ENCODE peak calls at places on chromosomes 2 and 18, in seven cellular contexts. N, C, F, B, R, J and E are unnamed samples.

GRCh38 chr2:60560734-60561649 is 7.5 kb upstream of the BCL11A start:
- DNase-seq in J (peak), N (peak), F (no peak), C (no peak), R (no peak), B (no peak), E (no peak)

GRCh38 chr18:77004555-77005380 is 127.8 kb downstream of the MBP start:
- DNase-seq in B (no peak), F (no peak), J (no peak), R (no peak), C (peak), N (no peak), E (no peak)

GRCh38 chr2:159202568-159203071 is 83.9 kb downstream of the WDSUB1 start:
- DNase-seq in N (peak), F (no peak), R (no peak), C (no peak), B (peak), J (peak), E (no peak)

GRCh38 chr2:176118606-176119370 is 2.2 kb downstream of the HOXD10 start:
- DNase-seq in F (no peak), B (no peak), R (no peak), C (no peak), J (peak), N (no peak), E (no peak)

GRCh38 chr2:164145093-164145987 is 409.5 kb upstream of the FIGN start:
- DNase-seq in R (no peak), J (no peak), F (no peak), N (no peak), C (no peak), B (peak), E (no peak)

GRCh38 chr2:206799083-206799482 is 33.7 kb downstream of the FASTKD2 start:
- DNase-seq in C (no peak), N (peak), J (no peak), F (no peak), B (no peak), R (no peak), E (no peak)

GRCh38 chr2:207779523-207779922 is 9.8 kb upstream of the FZD5 start:
- DNase-seq in N (no peak), F (no peak), J (no peak), B (no peak), C (no peak), R (no peak), E (no peak)

GRCh38 chr18:49168970-49169619 is 218.3 kb upstream of the SMAD7 start:
- DNase-seq in C (no peak), J (no peak), F (no peak), N (peak), B (no peak), R (peak), E (no peak)

GRCh38 chr2:208042041-208042440 is 16.7 kb upstream of the PLEKHM3 start:
- DNase-seq in N (peak), R (no peak), J (no peak), C (no peak), B (peak), F (no peak), E (no peak)

GRCh38 chr2:217667545-217667944 is 335.2 kb downstream of the TNS1 start:
- DNase-seq in R (no peak), N (no peak), J (no peak), B (no peak), C (no peak), F (no peak), E (no peak)

GRCh38 chr2:237353207-237353606 is 60.8 kb downstream of the COL6A3 start:
- DNase-seq in C (no peak), J (no peak), R (no peak), F (no peak), N (no peak), B (no peak), E (no peak)

GRCh38 chr2:126656311-126657145 is 570 bp downstream of the GYPC start:
- DNase-seq in C (peak), N (no peak), R (no peak), B (no peak), J (no peak), F (peak), E (no peak)

GRCh38 chr2:240990726-240991377 is 7.6 kb upstream of the SNED1 start:
- DNase-seq in B (no peak), R (peak), N (no peak), J (no peak), F (no peak), C (peak), E (no peak)

GRCh38 chr2:98518106-98518505 is 73.4 kb downstream of the INPP4A start:
- DNase-seq in F (peak), B (no peak), C (no peak), N (peak), R (no peak), J (peak), E (no peak)

GRCh38 chr18:65754121-65754520 is 3.3 kb downstream of the CDH7 start:
- DNase-seq in R (no peak), J (peak), N (peak), B (no peak), C (no peak), F (no peak), E (no peak)

GRCh38 chr2:70132244-70133126 is 45.2 kb downstream of the PCBP1 start:
- DNase-seq in R (peak), J (peak), B (no peak), N (peak), F (no peak), C (no peak), E (no peak)

GRCh38 chr2:36780231-36780808 is 83.8 kb downstream of the VIT start:
- DNase-seq in F (no peak), N (peak), R (no peak), C (no peak), B (peak), J (peak), E (no peak)

GRCh38 chr2:134178109-134178877 is 75.6 kb upstream of the MGAT5 start:
- DNase-seq in N (no peak), C (no peak), F (no peak), R (no peak), J (no peak), B (no peak), E (no peak)

GRCh38 chr2:164109006-164109405 is 373.2 kb upstream of the FIGN start:
- DNase-seq in R (no peak), B (no peak), F (no peak), J (no peak), C (no peak), N (no peak), E (peak)

GRCh38 chr18:50441518-50441917 is 66.7 kb downstream of the SKA1 start:
- DNase-seq in C (no peak), J (no peak), R (no peak), N (no peak), F (no peak), B (no peak), E (no peak)

GRCh38 chr2:129817175-129817574 is 162.3 kb upstream of the RAB6C start:
- DNase-seq in J (no peak), N (no peak), B (no peak), R (no peak), F (no peak), C (peak), E (no peak)

GRCh38 chr2:20596193-20596972 is 54.5 kb downstream of the HS1BP3 start:
- DNase-seq in F (no peak), N (no peak), C (no peak), B (no peak), R (peak), J (no peak), E (peak)

GRCh38 chr18:75183524-75183923 is 25.4 kb downstream of the PTGR3 start:
- DNase-seq in R (no peak), C (no peak), N (peak), B (no peak), F (no peak), J (peak), E (no peak)

GRCh38 chr2:8678731-8679566 is 2.9 kb upstream of the ID2 start:
- DNase-seq in N (peak), J (peak), C (peak), B (peak), R (peak), F (peak), E (peak)

GRCh38 chr2:101473911-101474751 is 781 bp downstream of the RFX8 start:
- DNase-seq in R (peak), F (no peak), N (no peak), C (peak), J (peak), B (no peak), E (no peak)

GRCh38 chr18:79540161-79540913 is 139.3 kb upstream of the CTDP1 start:
- DNase-seq in F (no peak), J (peak), N (peak), R (peak), B (no peak), C (no peak), E (peak)

GRCh38 chr2:136008205-136008865 is 22.9 kb upstream of the DARS1 start:
- DNase-seq in N (no peak), B (no peak), J (no peak), R (peak), C (peak), F (peak), E (no peak)

GRCh38 chr2:47015730-47016129 is 100.1 kb upstream of the MCFD2 start:
- DNase-seq in C (no peak), N (no peak), R (no peak), B (no peak), J (no peak), F (no peak), E (no peak)

GRCh38 chr2:191612496-191612895 is 65.4 kb upstream of the NABP1 start:
- DNase-seq in B (peak), F (no peak), N (peak), C (no peak), R (no peak), J (peak), E (no peak)

GRCh38 chr2:237653791-237654558 is 26.6 kb downstream of the LRRFIP1 start:
- DNase-seq in J (no peak), N (no peak), C (no peak), B (no peak), R (no peak), F (no peak), E (no peak)

GRCh38 chr2:233867993-233868532 is at the start of gene MSL3B:
- DNase-seq in J (peak), R (peak), C (peak), B (no peak), N (peak), F (peak), E (no peak)

GRCh38 chr2:219624565-219624964 is 2.9 kb upstream of the SLC4A3 start:
- DNase-seq in J (no peak), B (no peak), R (no peak), F (no peak), C (peak), N (no peak), E (peak)

GRCh38 chr2:16197504-16198147 is 257.3 kb downstream of the MYCN start:
- DNase-seq in B (no peak), N (no peak), F (no peak), J (no peak), C (peak), R (no peak), E (no peak)

GRCh38 chr2:227325824-227326195 is 759 bp downstream of the MFF start:
- DNase-seq in F (no peak), R (peak), C (peak), B (no peak), J (peak), N (peak), E (no peak)

GRCh38 chr2:33670392-33670937 is 71.4 kb upstream of the FAM98A start:
- DNase-seq in J (peak), C (no peak), F (no peak), B (no peak), N (no peak), R (no peak), E (no peak)

GRCh38 chr2:7694066-7695000 is 777.1 kb downstream of the RNF144A start:
- DNase-seq in J (no peak), F (no peak), B (no peak), N (no peak), R (no peak), C (no peak), E (no peak)

GRCh38 chr2:53476800-53477199 is 290.8 kb upstream of the CHAC2 start:
- DNase-seq in R (no peak), C (no peak), F (no peak), J (peak), N (no peak), B (no peak), E (no peak)

GRCh38 chr2:238942080-238942761 is 94.3 kb downstream of the TWIST2 start:
- DNase-seq in F (no peak), N (no peak), R (no peak), J (no peak), B (no peak), C (no peak), E (no peak)

GRCh38 chr2:238772635-238773297 is 75.1 kb upstream of the TWIST2 start:
- DNase-seq in R (no peak), F (no peak), N (no peak), C (no peak), J (no peak), B (no peak), E (no peak)

GRCh38 chr2:10668402-10669012 is 21.3 kb downstream of the NOL10 start:
- DNase-seq in C (no peak), R (no peak), F (no peak), J (peak), B (peak), N (peak), E (no peak)
- TF ChIP-seq CTCF in C (peak), R (peak), F (peak), J (peak), B (peak), N (peak), E (peak)

GRCh38 chr2:109260886-109261700 is 132.1 kb downstream of the SH3RF3 start:
- DNase-seq in C (no peak), F (no peak), R (no peak), J (peak), B (no peak), N (no peak), E (no peak)
- TF ChIP-seq CTCF in C (peak), F (no peak), R (no peak), J (peak), B (peak), N (peak), E (peak)

DNA sequence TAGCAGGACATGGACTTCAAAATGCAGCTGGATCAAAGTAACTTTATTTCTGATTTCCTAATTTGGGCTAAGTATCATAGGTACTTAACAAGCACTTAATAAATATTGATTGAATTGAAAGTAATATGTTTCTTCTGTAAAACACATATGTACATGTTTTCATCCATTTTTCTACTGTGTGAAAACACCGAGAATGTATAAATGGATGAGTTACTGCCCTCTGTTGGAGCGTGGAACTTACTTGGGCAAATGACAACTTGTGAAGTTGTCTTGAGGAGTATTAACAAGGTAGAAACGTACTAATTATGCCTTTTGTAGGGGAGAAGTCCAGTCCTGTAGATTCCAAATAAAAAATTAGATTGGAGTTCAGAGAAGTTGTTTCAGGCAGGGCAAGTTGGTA is 87.2 kb downstream of the PHLPP1 start:
- DNase-seq in F (no peak), N (peak), C (no peak), B (no peak), R (no peak), J (no peak), E (no peak)
- TF ChIP-seq CTCF in F (no peak), N (no peak), C (no peak), B (no peak), R (no peak), J (peak), E (peak)

GRCh38 chr2:223930002-223930976 is 14.8 kb downstream of the WDFY1 start:
- DNase-seq in B (no peak), F (no peak), J (no peak), C (peak), R (peak), N (no peak), E (no peak)
- TF ChIP-seq CTCF in B (no peak), F (no peak), J (no peak), C (no peak), R (no peak), N (no peak), E (no peak)

GRCh38 chr2:43216629-43217028 is 9.8 kb downstream of the ZFP36L2 start:
- DNase-seq in C (no peak), R (no peak), F (no peak), J (no peak), B (no peak), N (no peak), E (no peak)

GRCh38 chr2:43212216-43212828 is 14.1 kb downstream of the ZFP36L2 start:
- DNase-seq in J (no peak), C (peak), F (no peak), N (no peak), B (no peak), R (no peak), E (no peak)

GRCh38 chr2:43212931-43213330 is 13.5 kb downstream of the ZFP36L2 start:
- DNase-seq in C (peak), B (no peak), R (peak), N (no peak), F (no peak), J (no peak), E (no peak)

GRCh38 chr2:43215673-43216255 is 10.6 kb downstream of the ZFP36L2 start:
- DNase-seq in J (no peak), C (no peak), F (no peak), B (no peak), R (no peak), N (no peak), E (no peak)

DNA sequence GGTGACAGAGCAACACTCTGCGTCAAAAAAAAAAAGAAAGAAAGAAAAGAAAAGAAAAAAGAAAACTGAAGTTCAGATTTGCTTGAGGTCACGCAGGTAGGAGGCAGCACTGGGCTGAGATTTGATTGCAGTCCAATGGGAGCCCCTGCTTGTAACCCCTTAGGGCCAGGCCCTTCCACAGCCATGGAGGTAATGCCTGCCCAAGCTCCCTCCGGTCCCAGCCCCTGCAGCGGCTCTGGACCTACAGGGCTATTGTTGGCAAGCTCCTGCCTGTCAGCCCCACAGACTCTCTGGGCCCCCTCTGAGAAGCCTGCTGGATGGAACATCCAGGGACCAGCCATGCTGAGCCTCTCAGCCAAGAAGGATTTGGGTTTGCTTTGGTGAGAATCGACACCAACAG is 12.2 kb downstream of the ZFP36L2 start:
- DNase-seq in N (no peak), F (no peak), R (no peak), J (no peak), C (no peak), B (no peak), E (no peak)
- TF ChIP-seq CTCF in N (no peak), F (no peak), R (no peak), J (no peak), C (no peak), B (no peak), E (no peak)

DNA sequence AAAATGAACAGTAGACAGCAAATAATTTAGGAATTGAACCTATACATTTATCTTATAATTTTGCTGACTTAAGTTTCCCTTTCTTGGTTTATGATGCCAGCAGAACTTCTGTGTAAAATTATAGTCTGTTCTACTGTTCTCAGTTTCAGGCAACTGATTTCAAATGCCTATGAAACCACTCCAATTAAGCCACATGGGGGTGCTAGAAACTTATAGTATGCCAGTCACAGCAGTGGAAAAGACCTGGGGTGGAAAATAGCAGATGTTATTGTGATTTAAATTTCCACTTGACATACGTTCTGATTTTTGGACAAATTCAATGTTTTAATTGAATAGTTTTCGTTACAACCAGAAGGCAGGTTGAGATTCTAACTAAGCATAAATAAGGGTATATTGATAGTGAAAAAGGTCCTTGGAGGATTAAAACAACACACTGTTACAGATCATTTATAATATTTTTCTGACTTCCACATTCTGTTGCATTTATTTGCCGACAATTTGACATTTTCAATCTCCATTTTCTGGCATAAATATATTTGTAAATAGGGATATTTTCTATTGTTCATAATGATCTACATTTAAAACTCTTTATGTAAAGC is 61.4 kb downstream of the CPS1 start:
- DNase-seq in B (no peak), R (no peak), F (no peak), N (peak), C (no peak), J (peak), E (no peak)
- TF ChIP-seq CTCF in B (peak), R (peak), F (no peak), N (peak), C (no peak), J (peak), E (peak)

GRCh38 chr2:65691816-65692215 is 259.4 kb upstream of the SPRED2 start:
- DNase-seq in N (no peak), F (no peak), J (no peak), R (no peak), C (no peak), B (no peak), E (no peak)

GRCh38 chr2:65681503-65681902 is 249.1 kb upstream of the SPRED2 start:
- DNase-seq in J (no peak), R (no peak), B (no peak), N (no peak), F (no peak), C (no peak), E (no peak)

GRCh38 chr2:65688166-65688886 is 255.9 kb upstream of the SPRED2 start:
- DNase-seq in C (no peak), R (no peak), F (no peak), J (no peak), N (no peak), B (no peak), E (no peak)

GRCh38 chr2:65687614-65688013 is 255.2 kb upstream of the SPRED2 start:
- DNase-seq in B (no peak), J (no peak), C (no peak), N (no peak), F (no peak), R (no peak), E (no peak)

GRCh38 chr2:65686928-65687521 is 254.6 kb upstream of the SPRED2 start:
- DNase-seq in N (peak), C (no peak), B (no peak), R (no peak), J (peak), F (no peak), E (no peak)
- TF ChIP-seq CTCF in N (peak), C (no peak), B (no peak), R (no peak), J (peak), F (no peak), E (peak)

DNA sequence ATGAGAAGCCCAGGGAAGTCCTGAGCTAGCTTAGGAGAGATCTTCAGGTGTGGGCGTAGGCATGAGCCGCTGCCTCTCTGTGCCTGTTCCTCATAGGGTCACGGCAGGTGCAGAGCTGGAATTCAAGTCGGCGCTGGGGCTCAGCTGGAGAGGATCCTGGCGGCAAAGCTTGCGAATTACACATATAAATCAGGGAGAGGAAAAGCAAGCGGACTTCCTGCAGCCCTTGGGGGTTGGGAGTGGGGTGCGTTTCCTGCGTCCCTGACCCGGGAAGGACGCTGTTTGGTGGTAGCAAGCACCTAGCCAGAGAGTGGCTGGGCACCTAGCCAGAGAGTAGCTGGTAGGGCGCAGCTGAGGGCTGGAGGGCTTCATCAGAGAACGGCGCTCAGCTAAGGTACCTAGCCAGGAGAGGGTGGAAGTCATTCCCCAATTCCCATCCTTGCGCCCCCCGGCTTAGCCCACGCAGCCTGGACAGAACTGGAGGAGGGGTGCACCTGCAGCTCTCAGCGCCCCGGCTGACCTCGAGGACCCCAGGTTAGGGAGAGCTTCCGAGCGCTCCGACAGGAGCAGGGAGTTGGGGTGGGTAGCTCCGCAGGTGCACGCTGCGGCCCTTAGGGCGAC is 459 bp upstream of the EFR3B start:
- DNase-seq in N (peak), J (peak), C (peak), B (no peak), R (peak), F (no peak), E (no peak)
- TF ChIP-seq CTCF in N (peak), J (peak), C (no peak), B (peak), R (no peak), F (no peak), E (peak)